ENCODE peak calls at places on chromosomes 16 and 17, in nine cellular contexts. V is mucosa of descending colon, Y is testis, N is aorta, C is heart left ventricle, F is thyroid gland, R is left ventricle myocardium inferior, L is GM12878, U is A549. X is an unnamed sample.

GRCh38 chr16:1310832-1311200 is 1.4 kb downstream of the UBE2I start:
- DNase-seq in V (no peak), Y (no peak), N (no peak), C (no peak), F (peak; percentile 37), R (no peak), L (no peak), U (no peak), X (no peak)

GRCh38 chr16:57798953-57799618 is 3.2 kb downstream of the KIFC3 start:
- DNase-seq in V (peak; percentile 19), Y (no peak), N (no peak), C (no peak), F (no peak), R (no peak), L (no peak), U (no peak), X (no peak)

GRCh38 chr16:27689711-27690110 is 139.8 kb downstream of the KATNIP start:
- DNase-seq in V (no peak), Y (no peak), N (no peak), C (peak; percentile 26), F (peak; percentile 68), R (no peak), L (no peak), U (no peak), X (no peak)

GRCh38 chr17:37107406-37108083 is 158.8 kb downstream of the AATF start:
- DNase-seq in V (no peak), Y (peak; percentile 81), N (peak; percentile 55), C (peak; percentile 76), F (peak; percentile 93), R (peak; percentile 68), L (no peak), U (no peak), X (no peak)

GRCh38 chr17:70621593-70621992 is 452.3 kb downstream of the KCNJ2 start:
- DNase-seq in V (no peak), Y (no peak), N (no peak), C (peak; percentile 22), F (no peak), R (no peak), L (no peak), U (no peak), X (no peak)

GRCh38 chr17:343211-343610 is 9.4 kb downstream of the RPH3AL start:
- DNase-seq in V (peak; percentile 17), Y (no peak), N (no peak), C (peak; percentile 4), F (peak; percentile 55), R (no peak), L (no peak), U (no peak), X (no peak)

GRCh38 chr17:75634376-75634740 is 1.1 kb downstream of the SMIM5 start:
- DNase-seq in V (no peak), Y (no peak), N (no peak), C (peak; percentile 28), F (no peak), R (no peak), L (no peak), U (no peak), X (no peak)

GRCh38 chr16:67546761-67547422 is 15.4 kb upstream of the CTCF start:
- DNase-seq in V (peak; percentile 85), Y (peak; percentile 77), N (peak; percentile 76), C (peak; percentile 81), F (peak; percentile 79), R (peak; percentile 78), L (no peak), U (peak; percentile 73), X (peak; percentile 88)

GRCh38 chr17:4230142-4230541 is 33.6 kb downstream of the ANKFY1 start:
- DNase-seq in V (no peak), Y (peak; percentile 54), N (no peak), C (peak; percentile 35), F (peak; percentile 34), R (no peak), L (no peak), U (peak; percentile 56), X (peak; percentile 46)

GRCh38 chr16:85054948-85055502 is 27.4 kb downstream of the KIAA0513 start:
- DNase-seq in V (peak; percentile 21), Y (no peak), N (no peak), C (no peak), F (no peak), R (no peak), L (no peak), U (no peak), X (no peak)

GRCh38 chr16:58128181-58128631 is 975 bp downstream of the CFAP20 start:
- DNase-seq in V (no peak), Y (no peak), N (no peak), C (no peak), F (no peak), R (no peak), L (no peak), U (no peak), X (peak; percentile 38)

GRCh38 chr17:46787478-46787877 is 31.0 kb downstream of the WNT3 start:
- DNase-seq in V (no peak), Y (no peak), N (no peak), C (no peak), F (no peak), R (no peak), L (no peak), U (no peak), X (no peak)

GRCh38 chr16:83940630-83941378 is 12.2 kb upstream of the OSGIN1 start:
- DNase-seq in V (no peak), Y (no peak), N (no peak), C (no peak), F (no peak), R (no peak), L (no peak), U (no peak), X (no peak)

GRCh38 chr17:50198026-50198669 is 3.3 kb downstream of the COL1A1 start:
- DNase-seq in V (peak; percentile 52), Y (peak; percentile 76), N (peak; percentile 68), C (peak; percentile 60), F (peak; percentile 53), R (no peak), L (no peak), U (peak; percentile 84), X (peak; percentile 86)

GRCh38 chr16:23268561-23268960 is 33.5 kb upstream of the SCNN1B start:
- DNase-seq in V (no peak), Y (no peak), N (no peak), C (no peak), F (no peak), R (no peak), L (no peak), U (no peak), X (no peak)
- H3K9me3 ChIP-seq in V (no peaks in the 10 kb centered on the region), Y (no peaks in the 10 kb centered on the region), N (no peaks in the 10 kb centered on the region), C (no peaks in the 10 kb centered on the region), F (no peaks in the 10 kb centered on the region), R (peaks cover 6% of the 10 kb centered on the region), L (no peaks in the 10 kb centered on the region), U (no peaks in the 10 kb centered on the region), X (no peaks in the 10 kb centered on the region)

GRCh38 chr16:3295783-3296182 is 9.4 kb downstream of the TIGD7 start:
- DNase-seq in V (no peak), Y (no peak), N (no peak), C (no peak), F (no peak), R (no peak), L (no peak), U (no peak), X (no peak)
- H3K9me3 ChIP-seq in V (peaks cover 88% of the 10 kb centered on the region), Y (no peaks in the 10 kb centered on the region), N (peaks cover 19% of the 10 kb centered on the region), C (peaks cover 99% of the 10 kb centered on the region), F (no peaks in the 10 kb centered on the region), R (peaks cover 100% of the 10 kb centered on the region), L (peaks cover 26% of the 10 kb centered on the region), U (peaks cover 97% of the 10 kb centered on the region), X (peaks cover 4% of the 10 kb centered on the region)

GRCh38 chr17:73142763-73143395 is 21.9 kb upstream of the SSTR2 start:
- DNase-seq in V (no peak), Y (no peak), N (peak; percentile 49), C (no peak), F (no peak), R (no peak), L (no peak), U (no peak), X (no peak)

GRCh38 chr17:73151888-73152633 is 12.7 kb upstream of the SSTR2 start:
- DNase-seq in V (no peak), Y (no peak), N (no peak), C (no peak), F (no peak), R (no peak), L (no peak), U (no peak), X (no peak)

GRCh38 chr17:73145641-73146040 is 19.2 kb upstream of the SSTR2 start:
- DNase-seq in V (no peak), Y (no peak), N (no peak), C (no peak), F (no peak), R (no peak), L (no peak), U (no peak), X (no peak)

GRCh38 chr17:73148540-73149334 is 16.1 kb upstream of the SSTR2 start:
- DNase-seq in V (no peak), Y (no peak), N (no peak), C (no peak), F (no peak), R (no peak), L (no peak), U (no peak), X (no peak)
- H3K9me3 ChIP-seq in V (peaks cover 9% of the 10 kb centered on the region), Y (no peaks in the 10 kb centered on the region), N (peaks cover 5% of the 10 kb centered on the region), C (peaks cover 12% of the 10 kb centered on the region), F (no peaks in the 10 kb centered on the region), R (peaks cover 28% of the 10 kb centered on the region), L (peaks cover 11% of the 10 kb centered on the region), U (peaks cover 23% of the 10 kb centered on the region), X (no peaks in the 10 kb centered on the region)

DNA sequence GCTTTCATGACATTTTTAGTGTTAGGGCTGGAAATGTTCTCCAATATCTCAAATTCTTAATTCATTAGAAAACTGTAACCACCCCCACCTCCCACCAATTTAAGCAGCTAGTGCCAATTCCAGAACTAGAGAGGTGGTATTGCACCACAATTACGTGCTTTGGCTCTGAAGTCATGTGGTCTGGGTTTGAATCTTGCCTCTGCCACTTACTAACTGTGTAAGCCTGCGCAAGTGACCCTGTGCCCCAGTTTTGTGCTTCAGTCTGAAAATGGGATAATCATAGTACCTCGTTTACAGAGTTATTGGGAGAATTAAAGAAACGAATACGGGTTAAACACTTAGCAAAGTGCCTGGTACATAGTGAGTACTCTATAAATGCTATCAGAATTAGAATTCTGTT is 14.2 kb upstream of the MPHOSPH6 start:
- DNase-seq in V (no peak), Y (no peak), N (no peak), C (no peak), F (no peak), R (no peak), L (no peak), U (no peak), X (no peak)
- H3K9me3 ChIP-seq in V (no peaks in the 10 kb centered on the region), Y (no peaks in the 10 kb centered on the region), N (no peaks in the 10 kb centered on the region), C (no peaks in the 10 kb centered on the region), F (no peaks in the 10 kb centered on the region), R (no peaks in the 10 kb centered on the region), L (no peaks in the 10 kb centered on the region), U (no peaks in the 10 kb centered on the region), X (no peaks in the 10 kb centered on the region)

DNA sequence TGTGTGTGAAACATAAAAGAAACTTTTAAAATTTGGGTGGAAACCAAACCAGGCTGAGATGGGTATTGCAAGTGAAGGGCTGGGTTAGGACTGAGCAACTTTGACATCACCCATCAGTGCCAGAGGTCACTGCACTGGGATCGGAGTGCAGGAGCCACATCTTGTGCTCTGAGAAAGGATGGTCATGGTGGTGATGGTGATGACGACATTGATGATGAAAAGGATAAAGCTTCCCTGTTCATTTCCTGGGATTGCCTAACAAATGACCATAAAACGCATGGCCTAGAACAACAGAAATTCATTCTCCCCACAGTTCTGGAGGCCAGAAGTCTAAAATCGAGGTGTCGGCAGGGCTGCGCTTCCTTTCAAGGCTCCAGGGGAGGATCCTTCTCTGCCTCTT is 324.0 kb downstream of the MAF start:
- DNase-seq in V (no peak), Y (no peak), N (no peak), C (no peak), F (no peak), R (no peak), L (no peak), U (no peak), X (no peak)
- H3K9me3 ChIP-seq in V (no peaks in the 10 kb centered on the region), Y (no peaks in the 10 kb centered on the region), N (peaks cover 3% of the 10 kb centered on the region), C (no peaks in the 10 kb centered on the region), F (no peaks in the 10 kb centered on the region), R (no peaks in the 10 kb centered on the region), L (no peaks in the 10 kb centered on the region), U (no peaks in the 10 kb centered on the region), X (no peaks in the 10 kb centered on the region)